ENCODE peak calls at places on chromosomes 5 and 9, in four cellular contexts. L is A549, M is K562, B is HepG2. E is an unnamed sample.

GRCh38 chr5:10445352-10445751 is 3.7 kb downstream of the ROPN1L start:
- DNase-seq in L (no peak), M (no peak), B (no peak), E (no peak)

GRCh38 chr9:133890583-133890982 is 101.5 kb downstream of the VAV2 start:
- DNase-seq in L (no peak), M (no peak), B (no peak), E (no peak)

GRCh38 chr9:36163049-36163839 is 5.9 kb upstream of the CCIN start:
- DNase-seq in L (peak; percentile 74), M (no peak), B (peak; percentile 54), E (peak; percentile 86)

GRCh38 chr9:122056484-122056883 is 36.6 kb downstream of the TTLL11 start:
- DNase-seq in L (no peak), M (peak; percentile 57), B (peak; percentile 11), E (no peak)

GRCh38 chr5:32100903-32101302 is 73.2 kb downstream of the GOLPH3 start:
- DNase-seq in L (no peak), M (no peak), B (no peak), E (no peak)

GRCh38 chr5:173829826-173830225 is 58.3 kb upstream of the CPEB4 start:
- DNase-seq in L (peak; percentile 26), M (no peak), B (no peak), E (peak; percentile 40)

GRCh38 chr5:10607666-10608442 is 44.0 kb downstream of the ANKRD33B start:
- DNase-seq in L (peak; percentile 63), M (peak; percentile 41), B (no peak), E (peak; percentile 72)

GRCh38 chr9:120152295-120152694 is 427.7 kb downstream of the CDK5RAP2 start:
- DNase-seq in L (peak; percentile 5), M (peak; percentile 38), B (no peak), E (no peak)

GRCh38 chr9:20358201-20358600 is 264.1 kb downstream of the MLLT3 start:
- DNase-seq in L (peak; percentile 44), M (no peak), B (no peak), E (peak; percentile 51)

GRCh38 chr5:107272954-107273353 is 397.8 kb downstream of the EFNA5 start:
- DNase-seq in L (no peak), M (no peak), B (no peak), E (no peak)

GRCh38 chr5:115601709-115602584 is at the start of gene TICAM2:
- DNase-seq in L (peak; percentile 22), M (peak; percentile 47), B (no peak), E (peak; percentile 67)
- TF ChIP-seq MAFK in L (no peak), M (no peak), B (no peak), E (no peak)

GRCh38 chr5:2415678-2416077 is 335.8 kb downstream of the IRX2 start:
- DNase-seq in L (no peak), M (peak; percentile 28), B (no peak), E (no peak)
- TF ChIP-seq SMC3 in L (no peak), M (peak; percentile 40), B (no peak), E (no peak)

GRCh38 chr5:76460104-76460503 is 57.0 kb downstream of the IQGAP2 start:
- DNase-seq in L (no peak), M (no peak), B (no peak), E (no peak)

GRCh38 chr5:76456258-76456657 is 53.2 kb downstream of the IQGAP2 start:
- DNase-seq in L (no peak), M (no peak), B (no peak), E (no peak)

GRCh38 chr5:76458492-76458863 is 55.4 kb downstream of the IQGAP2 start:
- DNase-seq in L (no peak), M (no peak), B (no peak), E (no peak)

GRCh38 chr5:76455531-76456132 is 52.5 kb downstream of the IQGAP2 start:
- DNase-seq in L (no peak), M (no peak), B (no peak), E (no peak)

GRCh38 chr5:76457685-76458491 is 54.8 kb downstream of the IQGAP2 start:
- DNase-seq in L (no peak), M (no peak), B (peak; percentile 79), E (no peak)
- TF ChIP-seq MAFK in L (no peak), M (no peak), B (no peak), E (no peak)

DNA sequence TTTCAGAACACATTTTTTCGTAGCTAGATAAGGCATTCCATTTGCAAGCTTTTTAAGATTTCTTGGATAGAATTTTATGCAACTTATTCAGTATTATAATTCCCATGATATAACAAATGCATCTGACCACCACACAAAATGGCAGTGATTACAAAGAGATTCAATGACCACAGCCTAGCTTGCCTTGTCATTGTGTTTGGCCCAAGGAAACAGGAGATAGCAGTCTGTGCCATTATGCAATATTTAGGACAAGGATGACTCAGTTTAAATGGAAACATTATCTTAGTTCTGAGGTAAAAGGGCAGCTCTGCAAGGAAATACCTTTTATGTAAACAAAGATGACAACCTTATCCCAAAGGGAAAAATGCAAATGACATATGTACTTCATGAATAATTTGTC is 89.8 kb downstream of the NUDT12 start:
- DNase-seq in L (peak; percentile 55), M (no peak), B (peak; percentile 25), E (peak; percentile 59)
- TF ChIP-seq SMC3 in L (peak; percentile 11), M (no peak), B (no peak), E (no peak)

GRCh38 chr9:27194401-27195091 is 85.5 kb downstream of the TEK start:
- DNase-seq in L (peak; percentile 9), M (no peak), B (no peak), E (peak; percentile 87)
- TF ChIP-seq MAFK in L (no peak), M (no peak), B (no peak), E (no peak)

GRCh38 chr5:149941795-149942194 is 2.8 kb downstream of the PDE6A start:
- DNase-seq in L (no peak), M (no peak), B (no peak), E (no peak)

GRCh38 chr5:149939572-149939971 is 5.0 kb downstream of the PDE6A start:
- DNase-seq in L (peak; percentile 29), M (no peak), B (no peak), E (no peak)

GRCh38 chr5:149942199-149942598 is 2.4 kb downstream of the PDE6A start:
- DNase-seq in L (no peak), M (no peak), B (no peak), E (no peak)

GRCh38 chr5:149940077-149940574 is 4.5 kb downstream of the PDE6A start:
- DNase-seq in L (no peak), M (no peak), B (no peak), E (no peak)

GRCh38 chr5:149940941-149941644 is 3.5 kb downstream of the PDE6A start:
- DNase-seq in L (no peak), M (no peak), B (peak; percentile 35), E (no peak)
- TF ChIP-seq SMC3 in L (no peak), M (no peak), B (no peak), E (no peak)

GRCh38 chr5:148808864-148809642 is 17.4 kb upstream of the ADRB2 start:
- DNase-seq in L (no peak), M (no peak), B (no peak), E (no peak)

GRCh38 chr5:148809781-148810524 is 16.5 kb upstream of the ADRB2 start:
- DNase-seq in L (no peak), M (no peak), B (no peak), E (no peak)

GRCh38 chr5:148807845-148808244 is 18.6 kb upstream of the ADRB2 start:
- DNase-seq in L (no peak), M (peak; percentile 24), B (no peak), E (no peak)

GRCh38 chr5:148805323-148806290 is 20.8 kb upstream of the ADRB2 start:
- DNase-seq in L (no peak), M (peak; percentile 45), B (no peak), E (peak; percentile 64)

DNA sequence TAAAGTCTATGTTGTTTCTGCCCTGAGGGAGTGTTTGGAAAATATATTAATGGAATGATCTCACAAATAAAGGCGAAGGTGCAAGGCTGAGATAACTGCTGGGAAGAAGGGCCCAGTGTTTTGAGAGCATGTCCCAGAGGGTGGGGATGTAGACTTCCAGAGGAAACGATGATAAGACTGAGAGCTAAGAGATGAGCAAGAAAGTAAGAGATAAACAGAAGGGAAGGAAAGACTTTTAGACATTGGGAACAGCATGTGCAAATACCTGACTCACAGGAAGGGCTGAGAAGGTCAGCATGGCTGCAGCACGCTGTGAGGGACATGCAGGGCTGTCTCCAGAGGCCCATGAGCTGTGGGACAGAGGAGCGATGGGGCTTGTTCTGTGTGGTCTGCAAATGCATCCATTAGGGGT is 19.9 kb upstream of the ADRB2 start:
- DNase-seq in L (no peak), M (peak; percentile 64), B (no peak), E (no peak)
- TF ChIP-seq MAFK in L (no peak), M (peak; percentile 54), B (no peak), E (no peak)

GRCh38 chr5:127492854-127493738 is 24.3 kb upstream of the PRRC1 start:
- DNase-seq in L (peak; percentile 52), M (peak; percentile 38), B (peak; percentile 30), E (peak; percentile 36)
- TF ChIP-seq SMC3 in L (peak; percentile 79), M (peak; percentile 15), B (peak; percentile 35), E (peak; percentile 20)